ENCODE peak calls at places on chromosome 21, in four cellular contexts. X is esophagus squamous epithelium; J is CD4-positive, alpha-beta memory T cell; M is SJSA1. K is an unnamed sample. For H3K36me3 and H3K4me1, the result is how much of the 10 kb centered on the place peaks cover.

GRCh38 chr21:14215971-14216621 is at the start of gene RBM11:
- DNase-seq in X (peak), M (peak), J (peak), K (peak)

GRCh38 chr21:43794857-43795256 is 5.5 kb downstream of the RRP1 start:
- DNase-seq in M (no peak), J (no peak), X (no peak), K (peak)

GRCh38 chr21:35256468-35256988 is 207.4 kb upstream of the RUNX1 start:
- DNase-seq in X (no peak), M (peak), J (no peak), K (peak)

GRCh38 chr21:46551636-46552241 is 53.1 kb downstream of the S100B start:
- DNase-seq in M (no peak), X (no peak), J (no peak), K (no peak)

GRCh38 chr21:42463861-42464515 is 32.0 kb downstream of the RSPH1 start:
- DNase-seq in M (peak), J (peak), X (no peak), K (peak)

GRCh38 chr21:35138665-35139381 is 89.7 kb upstream of the RUNX1 start:
- DNase-seq in M (peak), J (peak), X (no peak), K (no peak)

GRCh38 chr21:43866233-43866632 is 1.2 kb downstream of the AGPAT3 start:
- DNase-seq in X (no peak), J (peak), M (peak), K (no peak)

GRCh38 chr21:33232640-33233039 is 2.9 kb downstream of the IFNAR2 start:
- DNase-seq in X (no peak), M (no peak), J (no peak), K (no peak)

GRCh38 chr21:46509760-46510159 is 51.1 kb downstream of the DIP2A start:
- DNase-seq in X (no peak), J (no peak), M (no peak), K (no peak)

GRCh38 chr21:14376854-14377253 is 6.1 kb downstream of the HSPA13 start:
- DNase-seq in X (no peak), J (no peak), M (no peak), K (no peak)

GRCh38 chr21:42624095-42624830 is 29.2 kb upstream of the PDE9A start:
- DNase-seq in J (no peak), M (no peak), X (no peak), K (peak)

GRCh38 chr21:17050646-17051045 is 462.2 kb upstream of the CXADR start:
- DNase-seq in J (no peak), X (no peak), M (no peak), K (no peak)

GRCh38 chr21:32413697-32414578 is 1.4 kb downstream of the EVA1C start:
- DNase-seq in J (no peak), X (no peak), M (peak), K (no peak)

GRCh38 chr21:37220433-37220980 is 46.6 kb downstream of the VPS26C start:
- DNase-seq in X (no peak), M (no peak), J (peak), K (no peak)

GRCh38 chr21:27206368-27206982 is 239.6 kb upstream of the ADAMTS5 start:
- DNase-seq in J (no peak), X (no peak), M (no peak), K (no peak)

GRCh38 chr21:33850401-33850800 is 65.2 kb downstream of the ATP5PO start:
- DNase-seq in M (no peak), X (no peak), J (no peak), K (no peak)

GRCh38 chr21:38327984-38328383 is 71.2 kb downstream of the KCNJ15 start:
- DNase-seq in J (no peak), X (no peak), M (no peak), K (no peak)

GRCh38 chr21:36727886-36728285 is 29.0 kb downstream of the SIM2 start:
- DNase-seq in J (no peak), X (no peak), M (no peak), K (no peak)

GRCh38 chr21:35448876-35449599 is 399.9 kb upstream of the RUNX1 start:
- DNase-seq in X (no peak), M (no peak), J (no peak), K (no peak)

GRCh38 chr21:34320006-34320405 is 43.8 kb upstream of the KCNE2 start:
- DNase-seq in X (no peak), M (no peak), J (no peak), K (no peak)

GRCh38 chr21:31064803-31065202 is 26.5 kb upstream of the KRTAP19-8 start:
- DNase-seq in X (no peak), J (no peak), M (no peak), K (no peak)

GRCh38 chr21:16590658-16591057 is 860.9 kb downstream of the USP25 start:
- DNase-seq in X (no peak), M (no peak), J (no peak), K (no peak)

GRCh38 chr21:15140321-15141019 is 75.7 kb upstream of the NRIP1 start:
- DNase-seq in J (no peak), M (no peak), X (no peak), K (peak)

GRCh38 chr21:34362670-34363069 is 1.1 kb upstream of the KCNE2 start:
- DNase-seq in X (no peak), M (no peak), J (no peak), K (no peak)

GRCh38 chr21:37561941-37562919 is 195.7 kb downstream of the DYRK1A start:
- DNase-seq in J (no peak), X (no peak), M (no peak), K (no peak)

GRCh38 chr21:18493420-18493819 is 89.8 kb upstream of the TMPRSS15 start:
- DNase-seq in M (no peak), J (no peak), X (no peak), K (no peak)

GRCh38 chr21:33854604-33855003 is 61.0 kb downstream of the ATP5PO start:
- DNase-seq in M (no peak), X (no peak), J (no peak), K (no peak)

GRCh38 chr21:42526379-42526727 is 12.7 kb downstream of the SLC37A1 start:
- DNase-seq in M (no peak), J (no peak), X (no peak), K (peak)

GRCh38 chr21:35622612-35623011 is 437.7 kb downstream of the SETD4 start:
- DNase-seq in J (no peak), X (no peak), M (no peak), K (no peak)

GRCh38 chr21:15764878-15765277 is 35.1 kb downstream of the USP25 start:
- DNase-seq in J (no peak), X (no peak), M (no peak), K (no peak)

GRCh38 chr21:16427587-16428087 is 697.9 kb downstream of the USP25 start:
- DNase-seq in X (no peak), J (no peak), M (no peak), K (no peak)

GRCh38 chr21:31335957-31336738 is 7.9 kb downstream of the TIAM1 start:
- DNase-seq in X (no peak), M (peak), J (no peak), K (no peak)

GRCh38 chr21:18832081-18832670 is 428.6 kb upstream of the TMPRSS15 start:
- DNase-seq in M (no peak), X (no peak), J (no peak), K (no peak)

GRCh38 chr21:29053656-29054055 is 19.8 kb downstream of the CCT8 start:
- DNase-seq in J (no peak), M (no peak), X (no peak), K (no peak)
- H3K36me3 ChIP-seq in J (half or more), M (half or more), X (under half), K (half or more)

DNA sequence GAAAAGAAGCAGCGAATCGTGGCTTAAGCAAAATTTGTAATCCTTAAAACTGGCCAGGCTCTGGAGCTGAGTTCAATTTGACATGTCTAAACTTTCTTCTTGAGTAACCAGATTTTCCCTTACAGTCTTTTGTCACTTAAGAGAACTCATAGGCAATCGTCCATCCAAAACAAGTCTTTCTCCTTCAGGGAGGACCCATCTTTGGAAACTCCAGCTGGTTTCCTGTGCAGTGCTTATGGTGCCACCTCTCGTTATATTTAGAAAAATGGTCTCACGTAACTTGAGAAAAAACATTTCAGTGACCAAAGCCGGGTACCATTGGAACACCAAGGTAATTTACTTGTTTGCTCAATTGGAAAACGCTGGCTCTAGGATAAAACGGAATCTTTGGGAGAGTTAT is 1.9 kb upstream of the PTTG1IP start:
- DNase-seq in J (peak), X (no peak), M (peak), K (no peak)
- H3K4me1 ChIP-seq in J (under half), X (half or more), M (half or more), K (under half)

GRCh38 chr21:39348040-39348354 is 891 bp downstream of the HMGN1 start:
- DNase-seq in X (no peak), J (no peak), M (no peak), K (no peak)

GRCh38 chr21:39348355-39349210 is at the start of gene HMGN1:
- DNase-seq in J (peak), M (peak), X (peak), K (peak)

GRCh38 chr21:39347537-39347936 is 1.4 kb downstream of the HMGN1 start:
- DNase-seq in J (no peak), M (peak), X (no peak), K (no peak)

GRCh38 chr21:39349211-39350093 is 564 bp upstream of the HMGN1 start:
- DNase-seq in J (peak), M (peak), X (peak), K (peak)

GRCh38 chr21:39350094-39351006 is 1.5 kb upstream of the HMGN1 start:
- DNase-seq in J (no peak), X (no peak), M (no peak), K (no peak)
- H3K4me3 ChIP-seq in J (peak), X (peak), M (no peak), K (peak)

GRCh38 chr21:25491267-25491666 is 116.0 kb downstream of the MRPL39 start:
- DNase-seq in J (no peak), M (no peak), X (no peak), K (no peak)
- H3K36me3 ChIP-seq in J (under half), M (under half), X (under half), K (under half)

GRCh38 chr21:20313013-20313412 is 685.2 kb upstream of the NCAM2 start:
- DNase-seq in J (no peak), M (no peak), X (no peak), K (no peak)
- H3K4me1 ChIP-seq in J (under half), M (under half), X (under half), K (under half)

K was measured in kidney.